ENCODE peak calls at places on chromosomes 5 and 9, in five cellular contexts. One of them, this sample, is unnamed.

GRCh38 chr5:147509710-147510651 is at the start of gene DPYSL3:
- DNase-seq in HCT116: peak; percentile 15
- DNase-seq in endodermal cell: peak; percentile 93
- DNase-seq in sigmoid colon: peak; percentile 94
- DNase-seq in right lobe of liver: peak; percentile 66
- DNase-seq in this sample: peak; percentile 75

GRCh38 chr5:114953559-114953958 is 216.1 kb downstream of the TRIM36 start:
- DNase-seq in HCT116: no peak
- DNase-seq in endodermal cell: no peak
- DNase-seq in sigmoid colon: no peak
- DNase-seq in right lobe of liver: no peak
- DNase-seq in this sample: no peak

GRCh38 chr9:23821400-23822181 is 4.4 kb downstream of the ELAVL2 start:
- DNase-seq in HCT116: no peak
- DNase-seq in endodermal cell: peak; percentile 89
- DNase-seq in sigmoid colon: no peak
- DNase-seq in right lobe of liver: no peak
- DNase-seq in this sample: peak; percentile 69

GRCh38 chr5:137148656-137149055 is 350.5 kb downstream of the SPOCK1 start:
- DNase-seq in HCT116: no peak
- DNase-seq in endodermal cell: no peak
- DNase-seq in sigmoid colon: no peak
- DNase-seq in right lobe of liver: no peak
- DNase-seq in this sample: peak; percentile 39

GRCh38 chr9:130843049-130843908 is 8.2 kb downstream of the ABL1 start:
- DNase-seq in HCT116: no peak
- DNase-seq in endodermal cell: peak; percentile 38
- DNase-seq in sigmoid colon: no peak
- DNase-seq in right lobe of liver: no peak
- DNase-seq in this sample: no peak

GRCh38 chr9:94971378-94972131 is 245.1 kb downstream of the AOPEP start:
- DNase-seq in HCT116: no peak
- DNase-seq in endodermal cell: no peak
- DNase-seq in sigmoid colon: no peak
- DNase-seq in right lobe of liver: no peak
- DNase-seq in this sample: peak; percentile 93

GRCh38 chr9:36995927-36996471 is 38.1 kb downstream of the PAX5 start:
- DNase-seq in HCT116: peak; percentile 32
- DNase-seq in endodermal cell: peak; percentile 95
- DNase-seq in sigmoid colon: no peak
- DNase-seq in right lobe of liver: peak; percentile 59
- DNase-seq in this sample: peak; percentile 77

GRCh38 chr9:15328946-15329345 is 21.9 kb upstream of the TTC39B start:
- DNase-seq in HCT116: no peak
- DNase-seq in endodermal cell: no peak
- DNase-seq in sigmoid colon: no peak
- DNase-seq in right lobe of liver: no peak
- DNase-seq in this sample: no peak

GRCh38 chr9:8564960-8565359 is 765.4 kb upstream of the DMAC1 start:
- DNase-seq in HCT116: no peak
- DNase-seq in endodermal cell: no peak
- DNase-seq in sigmoid colon: no peak
- DNase-seq in right lobe of liver: no peak
- DNase-seq in this sample: no peak

GRCh38 chr9:116208417-116209232 is 55.0 kb downstream of the PAPPA start:
- DNase-seq in HCT116: no peak
- DNase-seq in endodermal cell: no peak
- DNase-seq in sigmoid colon: no peak
- DNase-seq in right lobe of liver: no peak
- DNase-seq in this sample: peak; percentile 51

GRCh38 chr5:7321724-7322123 is 74.2 kb upstream of the ADCY2 start:
- DNase-seq in HCT116: no peak
- DNase-seq in endodermal cell: no peak
- DNase-seq in sigmoid colon: no peak
- DNase-seq in right lobe of liver: no peak
- DNase-seq in this sample: no peak

GRCh38 chr9:96078866-96079505 is 203.5 kb downstream of the ERCC6L2 start:
- DNase-seq in HCT116: no peak
- DNase-seq in endodermal cell: no peak
- DNase-seq in sigmoid colon: no peak
- DNase-seq in right lobe of liver: no peak
- DNase-seq in this sample: no peak

GRCh38 chr9:132806723-132807421 is 71.2 kb downstream of the AK8 start:
- DNase-seq in HCT116: no peak
- DNase-seq in endodermal cell: peak; percentile 94
- DNase-seq in sigmoid colon: no peak
- DNase-seq in right lobe of liver: no peak
- DNase-seq in this sample: no peak

DNA sequence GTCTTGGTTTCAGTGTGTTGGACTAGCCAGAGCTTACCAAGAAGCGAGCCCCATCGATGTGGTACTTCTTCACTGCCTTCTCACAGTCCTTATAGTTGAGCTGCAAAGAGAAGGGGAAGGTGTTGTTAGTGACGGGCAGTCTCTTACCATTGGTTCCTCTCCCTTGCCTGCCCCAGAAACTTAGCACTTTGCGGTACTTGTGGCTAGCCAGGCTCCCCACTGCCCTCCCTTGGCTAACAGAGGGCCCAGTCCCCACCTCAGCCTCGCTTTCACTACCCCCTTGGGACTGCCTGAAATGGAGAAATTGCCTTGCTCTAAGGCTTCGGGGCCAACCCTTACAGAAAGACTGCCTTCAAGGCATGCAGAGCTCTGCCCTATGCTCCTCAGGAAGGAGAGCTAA is 4.3 kb downstream of the LCP2 start:
- DNase-seq in HCT116: no peak
- DNase-seq in endodermal cell: no peak
- DNase-seq in sigmoid colon: peak; percentile 69
- DNase-seq in right lobe of liver: peak; percentile 58
- DNase-seq in this sample: no peak
- H3K4me3 ChIP-seq in HCT116: no peak overlapping the region
- H3K4me3 ChIP-seq in endodermal cell: no peak overlapping the region
- H3K4me3 ChIP-seq in sigmoid colon: no peak overlapping the region
- H3K4me3 ChIP-seq in right lobe of liver: no peak overlapping the region
- H3K4me3 ChIP-seq in this sample: no peak overlapping the region

GRCh38 chr5:179414459-179415215 is 69.4 kb upstream of the ADAMTS2 start:
- DNase-seq in HCT116: no peak
- DNase-seq in endodermal cell: no peak
- DNase-seq in sigmoid colon: no peak
- DNase-seq in right lobe of liver: no peak
- DNase-seq in this sample: no peak
- H3K9me3 ChIP-seq in HCT116: no peaks in the 10 kb centered on the region
- H3K9me3 ChIP-seq in endodermal cell: no peaks in the 10 kb centered on the region
- H3K9me3 ChIP-seq in sigmoid colon: no peaks in the 10 kb centered on the region
- H3K9me3 ChIP-seq in right lobe of liver: no peaks in the 10 kb centered on the region
- H3K9me3 ChIP-seq in this sample: no peaks in the 10 kb centered on the region

GRCh38 chr5:5436206-5436765 is 13.8 kb downstream of the ICE1 start:
- DNase-seq in HCT116: no peak
- DNase-seq in endodermal cell: no peak
- DNase-seq in sigmoid colon: no peak
- DNase-seq in right lobe of liver: no peak
- DNase-seq in this sample: no peak
- H3K27ac ChIP-seq in HCT116: no peak overlapping the region
- H3K27ac ChIP-seq in endodermal cell: no peak overlapping the region
- H3K27ac ChIP-seq in sigmoid colon: no peak overlapping the region
- H3K27ac ChIP-seq in right lobe of liver: no peak overlapping the region
- H3K27ac ChIP-seq in this sample: no peak overlapping the region

GRCh38 chr5:142747034-142747433 is 23.1 kb upstream of the ARHGAP26 start:
- DNase-seq in HCT116: no peak
- DNase-seq in endodermal cell: no peak
- DNase-seq in sigmoid colon: no peak
- DNase-seq in right lobe of liver: no peak
- DNase-seq in this sample: no peak

GRCh38 chr5:142746532-142746931 is 23.6 kb upstream of the ARHGAP26 start:
- DNase-seq in HCT116: no peak
- DNase-seq in endodermal cell: no peak
- DNase-seq in sigmoid colon: no peak
- DNase-seq in right lobe of liver: no peak
- DNase-seq in this sample: no peak

GRCh38 chr5:142748132-142748531 is 22.0 kb upstream of the ARHGAP26 start:
- DNase-seq in HCT116: no peak
- DNase-seq in endodermal cell: no peak
- DNase-seq in sigmoid colon: no peak
- DNase-seq in right lobe of liver: no peak
- DNase-seq in this sample: no peak

GRCh38 chr5:142748568-142749249 is 21.5 kb upstream of the ARHGAP26 start:
- DNase-seq in HCT116: no peak
- DNase-seq in endodermal cell: peak; percentile 83
- DNase-seq in sigmoid colon: no peak
- DNase-seq in right lobe of liver: peak; percentile 33
- DNase-seq in this sample: peak; percentile 38

DNA sequence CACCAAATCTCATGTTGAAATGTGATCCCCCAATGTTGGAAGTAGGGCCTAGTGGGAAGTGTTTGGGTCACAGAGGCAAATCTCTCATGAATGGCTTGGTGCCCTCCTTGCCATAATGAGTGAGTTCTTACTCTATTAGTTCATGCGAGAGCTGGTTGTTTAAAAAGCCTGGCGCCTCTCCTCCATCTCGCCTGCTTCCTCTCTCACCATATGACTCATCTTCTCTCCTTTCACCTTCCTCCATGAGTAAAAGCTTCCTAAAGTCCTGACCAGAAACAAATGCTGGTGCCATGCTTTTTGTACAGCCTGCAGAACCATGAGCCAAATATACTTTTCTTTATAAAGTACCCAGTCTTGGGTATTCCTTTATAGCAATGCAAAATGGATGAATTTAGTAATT is 20.9 kb upstream of the ARHGAP26 start:
- DNase-seq in HCT116: no peak
- DNase-seq in endodermal cell: no peak
- DNase-seq in sigmoid colon: no peak
- DNase-seq in right lobe of liver: no peak
- DNase-seq in this sample: no peak
- H3K4me3 ChIP-seq in HCT116: no peak overlapping the region
- H3K4me3 ChIP-seq in endodermal cell: no peak overlapping the region
- H3K4me3 ChIP-seq in sigmoid colon: no peak overlapping the region
- H3K4me3 ChIP-seq in right lobe of liver: no peak overlapping the region
- H3K4me3 ChIP-seq in this sample: no peak overlapping the region

GRCh38 chr5:68214472-68215207 is 916 bp upstream of the PIK3R1 start:
- DNase-seq in HCT116: no peak
- DNase-seq in endodermal cell: no peak
- DNase-seq in sigmoid colon: no peak
- DNase-seq in right lobe of liver: peak; percentile 87
- DNase-seq in this sample: no peak
- H3K9me3 ChIP-seq in HCT116: no peaks in the 10 kb centered on the region
- H3K9me3 ChIP-seq in endodermal cell: peaks cover 23% of the 10 kb centered on the region
- H3K9me3 ChIP-seq in sigmoid colon: no peaks in the 10 kb centered on the region
- H3K9me3 ChIP-seq in right lobe of liver: no peaks in the 10 kb centered on the region
- H3K9me3 ChIP-seq in this sample: peaks cover 6% of the 10 kb centered on the region

GRCh38 chr5:171849585-171850353 is 64.2 kb downstream of the SMIM23 start:
- DNase-seq in HCT116: no peak
- DNase-seq in endodermal cell: no peak
- DNase-seq in sigmoid colon: no peak
- DNase-seq in right lobe of liver: no peak
- DNase-seq in this sample: no peak

GRCh38 chr5:171852255-171852681 is 66.7 kb downstream of the SMIM23 start:
- DNase-seq in HCT116: no peak
- DNase-seq in endodermal cell: peak; percentile 74
- DNase-seq in sigmoid colon: no peak
- DNase-seq in right lobe of liver: no peak
- DNase-seq in this sample: no peak

GRCh38 chr5:171851251-171851650 is 65.6 kb downstream of the SMIM23 start:
- DNase-seq in HCT116: no peak
- DNase-seq in endodermal cell: no peak
- DNase-seq in sigmoid colon: no peak
- DNase-seq in right lobe of liver: no peak
- DNase-seq in this sample: no peak

GRCh38 chr5:171848911-171849520 is 63.4 kb downstream of the SMIM23 start:
- DNase-seq in HCT116: no peak
- DNase-seq in endodermal cell: no peak
- DNase-seq in sigmoid colon: no peak
- DNase-seq in right lobe of liver: no peak
- DNase-seq in this sample: no peak

DNA sequence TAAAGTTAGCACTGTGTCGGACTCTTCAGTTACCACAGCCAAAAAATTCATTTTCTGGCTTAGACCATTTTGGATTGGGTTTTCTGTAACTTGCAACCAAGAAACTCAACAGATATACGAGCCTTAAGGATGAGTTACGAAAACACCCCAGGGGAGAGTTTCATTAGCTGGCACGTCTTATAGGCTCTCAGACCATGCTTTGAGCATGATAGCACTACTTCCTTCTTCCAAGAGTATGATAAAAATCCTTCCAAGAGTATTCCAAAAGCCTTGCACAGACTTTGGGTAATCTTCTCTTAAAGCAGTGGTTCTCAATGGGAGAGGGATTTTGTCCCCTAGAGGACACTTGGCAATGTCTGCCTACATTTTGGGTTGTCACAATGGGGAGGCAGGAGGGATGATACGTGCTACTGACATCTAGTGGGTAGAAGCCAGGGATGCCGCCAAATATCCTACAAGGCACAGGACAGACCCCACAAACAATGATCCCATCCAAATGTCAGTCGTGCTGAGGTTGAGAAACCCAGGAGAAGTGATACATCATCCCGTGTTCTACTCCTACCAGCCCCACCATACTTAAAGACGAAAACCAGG is 64.8 kb downstream of the SMIM23 start:
- DNase-seq in HCT116: peak; percentile 31
- DNase-seq in endodermal cell: peak; percentile 84
- DNase-seq in sigmoid colon: no peak
- DNase-seq in right lobe of liver: no peak
- DNase-seq in this sample: no peak
- H3K27ac ChIP-seq in HCT116: no peak overlapping the region
- H3K27ac ChIP-seq in endodermal cell: no peak overlapping the region
- H3K27ac ChIP-seq in sigmoid colon: no peak overlapping the region
- H3K27ac ChIP-seq in right lobe of liver: no peak overlapping the region
- H3K27ac ChIP-seq in this sample: no peak overlapping the region

GRCh38 chr5:162785673-162786072 is 651.7 kb upstream of the CCNG1 start:
- DNase-seq in HCT116: no peak
- DNase-seq in endodermal cell: no peak
- DNase-seq in sigmoid colon: no peak
- DNase-seq in right lobe of liver: no peak
- DNase-seq in this sample: no peak

GRCh38 chr5:162786234-162786633 is 651.2 kb upstream of the CCNG1 start:
- DNase-seq in HCT116: no peak
- DNase-seq in endodermal cell: no peak
- DNase-seq in sigmoid colon: no peak
- DNase-seq in right lobe of liver: no peak
- DNase-seq in this sample: no peak
- H3K4me3 ChIP-seq in HCT116: no peak overlapping the region
- H3K4me3 ChIP-seq in endodermal cell: no peak overlapping the region
- H3K4me3 ChIP-seq in sigmoid colon: no peak overlapping the region
- H3K4me3 ChIP-seq in right lobe of liver: no peak overlapping the region
- H3K4me3 ChIP-seq in this sample: no peak overlapping the region

GRCh38 chr9:118034701-118035100 is 330.5 kb downstream of the TLR4 start:
- DNase-seq in HCT116: no peak
- DNase-seq in endodermal cell: no peak
- DNase-seq in sigmoid colon: no peak
- DNase-seq in right lobe of liver: no peak
- DNase-seq in this sample: no peak
- H3K9me3 ChIP-seq in HCT116: peaks cover 3% of the 10 kb centered on the region
- H3K9me3 ChIP-seq in endodermal cell: no peaks in the 10 kb centered on the region
- H3K9me3 ChIP-seq in sigmoid colon: no peaks in the 10 kb centered on the region
- H3K9me3 ChIP-seq in right lobe of liver: no peaks in the 10 kb centered on the region
- H3K9me3 ChIP-seq in this sample: no peaks in the 10 kb centered on the region

GRCh38 chr9:124769451-124770358 is 1.4 kb downstream of the NR6A1 start:
- DNase-seq in HCT116: peak; percentile 85
- DNase-seq in endodermal cell: peak; percentile 84
- DNase-seq in sigmoid colon: no peak
- DNase-seq in right lobe of liver: peak; percentile 53
- DNase-seq in this sample: peak; percentile 46
- H3K27ac ChIP-seq in HCT116: peak overlapping the region; percentile 90
- H3K27ac ChIP-seq in endodermal cell: peak overlapping the region; percentile 27
- H3K27ac ChIP-seq in sigmoid colon: peak overlapping the region; percentile 86
- H3K27ac ChIP-seq in right lobe of liver: peak overlapping the region; percentile 83
- H3K27ac ChIP-seq in this sample: peak overlapping the region; percentile 90